ENCODE peak calls at places on chromosome 4, in nine cellular contexts. O, M, T, N, U, A, E, K and Z are unnamed samples.

GRCh38 chr4:89898304-89898716 is 3.7 kb downstream of the MMRN1 start:
- DNase-seq in O (no peak), M (no peak), T (peak; percentile 23), N (no peak), U (no peak), A (no peak), E (no peak), K (no peak), Z (no peak)

GRCh38 chr4:5639556-5639955 is 68.8 kb downstream of the EVC2 start:
- DNase-seq in O (no peak), M (no peak), T (no peak), N (no peak), U (no peak), A (no peak), E (no peak), K (no peak), Z (no peak)

GRCh38 chr4:118948545-118949144 is 60.0 kb downstream of the SYNPO2 start:
- DNase-seq in O (no peak), M (no peak), T (no peak), N (no peak), U (no peak), A (no peak), E (no peak), K (no peak), Z (no peak)

GRCh38 chr4:45442466-45442865 is 681.4 kb downstream of the GABRG1 start:
- DNase-seq in O (peak; percentile 33), M (peak; percentile 46), T (no peak), N (no peak), U (no peak), A (no peak), E (no peak), K (no peak), Z (no peak)

GRCh38 chr4:40526741-40527140 is 102.9 kb downstream of the RBM47 start:
- DNase-seq in O (no peak), M (no peak), T (no peak), N (no peak), U (no peak), A (no peak), E (no peak), K (no peak), Z (no peak)

GRCh38 chr4:829761-830655 is 4.1 kb upstream of the CPLX1 start:
- DNase-seq in O (no peak), M (no peak), T (no peak), N (no peak), U (no peak), A (peak; percentile 41), E (no peak), K (peak; percentile 50), Z (no peak)

GRCh38 chr4:82754546-82755165 is 43.9 kb downstream of the SCD5 start:
- DNase-seq in O (no peak), M (no peak), T (no peak), N (no peak), U (no peak), A (no peak), E (no peak), K (no peak), Z (no peak)

GRCh38 chr4:185912779-185913178 is 100.8 kb upstream of the SORBS2 start:
- DNase-seq in O (no peak), M (peak; percentile 51), T (no peak), N (no peak), U (no peak), A (no peak), E (no peak), K (no peak), Z (no peak)

GRCh38 chr4:33940281-33940680 is 2304.0 kb downstream of the ARAP2 start:
- DNase-seq in O (peak; percentile 60), M (no peak), T (no peak), N (no peak), U (no peak), A (no peak), E (no peak), K (no peak), Z (no peak)

GRCh38 chr4:76758290-76758882 is 139.6 kb downstream of the SOWAHB start:
- DNase-seq in O (peak; percentile 90), M (peak; percentile 70), T (no peak), N (no peak), U (no peak), A (no peak), E (peak; percentile 46), K (no peak), Z (no peak)

GRCh38 chr4:143286733-143287570 is 49.7 kb upstream of the GAB1 start:
- DNase-seq in O (peak; percentile 51), M (peak; percentile 17), T (no peak), N (no peak), U (no peak), A (no peak), E (no peak), K (no peak), Z (no peak)

GRCh38 chr4:64158648-64159326 is 250.5 kb downstream of the TECRL start:
- DNase-seq in O (peak; percentile 68), M (peak; percentile 90), T (peak; percentile 30), N (peak; percentile 38), U (no peak), A (peak; percentile 36), E (peak; percentile 84), K (no peak), Z (no peak)

GRCh38 chr4:93317571-93317970 is 511.0 kb upstream of the ATOH1 start:
- DNase-seq in O (no peak), M (peak; percentile 70), T (no peak), N (no peak), U (no peak), A (no peak), E (no peak), K (no peak), Z (no peak)

GRCh38 chr4:35124116-35124515 is 1120.2 kb downstream of the ARAP2 start:
- DNase-seq in O (no peak), M (no peak), T (no peak), N (no peak), U (no peak), A (no peak), E (no peak), K (no peak), Z (no peak)

DNA sequence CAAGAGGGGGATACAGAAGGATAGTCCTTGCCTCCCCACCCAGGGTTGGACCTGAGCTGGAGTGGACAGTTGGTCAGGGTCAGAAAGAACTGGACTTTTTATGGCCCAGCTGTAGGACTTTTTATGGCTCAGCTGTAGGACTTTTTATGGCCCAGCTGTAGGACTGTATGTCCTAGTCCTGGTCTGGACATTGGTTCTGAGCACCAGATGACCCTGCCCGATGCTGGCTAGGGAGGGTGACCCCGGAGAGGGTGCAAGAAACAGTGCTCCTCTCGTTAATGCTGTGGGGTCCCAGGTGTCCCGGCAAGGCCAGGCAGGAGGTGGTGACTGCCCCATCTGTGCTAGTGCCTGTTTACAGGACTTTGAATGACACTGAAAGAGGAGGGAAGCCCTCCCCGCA is 2.0 kb upstream of the LETM1 start:
- DNase-seq in O (no peak), M (no peak), T (no peak), N (no peak), U (no peak), A (no peak), E (no peak), K (no peak), Z (no peak)
- H3K4me1 ChIP-seq in O (peaks cover 5% of the 10 kb centered on the region), M (peaks cover 9% of the 10 kb centered on the region), T (peaks cover 32% of the 10 kb centered on the region), N (peaks cover 6% of the 10 kb centered on the region), U (peaks cover 5% of the 10 kb centered on the region), A (no peaks in the 10 kb centered on the region), E (no peaks in the 10 kb centered on the region), K (peaks cover 25% of the 10 kb centered on the region), Z (peaks cover 37% of the 10 kb centered on the region)

GRCh38 chr4:110824344-110824743 is 201.5 kb upstream of the PITX2 start:
- DNase-seq in O (no peak), M (no peak), T (no peak), N (no peak), U (no peak), A (no peak), E (no peak), K (no peak), Z (no peak)
- H3K4me1 ChIP-seq in O (peaks cover 7% of the 10 kb centered on the region), M (no peaks in the 10 kb centered on the region), T (no peaks in the 10 kb centered on the region), N (no peaks in the 10 kb centered on the region), U (no peaks in the 10 kb centered on the region), A (no peaks in the 10 kb centered on the region), E (no peaks in the 10 kb centered on the region), K (peaks cover 3% of the 10 kb centered on the region), Z (no peaks in the 10 kb centered on the region)

GRCh38 chr4:177127658-177128057 is 182.0 kb upstream of the NEIL3 start:
- DNase-seq in O (no peak), M (peak; percentile 38), T (no peak), N (no peak), U (no peak), A (no peak), E (no peak), K (no peak), Z (no peak)

GRCh38 chr4:177124436-177124835 is 185.2 kb upstream of the NEIL3 start:
- DNase-seq in O (no peak), M (no peak), T (no peak), N (no peak), U (no peak), A (no peak), E (no peak), K (no peak), Z (no peak)

GRCh38 chr4:177125656-177126055 is 184.0 kb upstream of the NEIL3 start:
- DNase-seq in O (peak; percentile 8), M (no peak), T (no peak), N (no peak), U (no peak), A (no peak), E (no peak), K (no peak), Z (no peak)

GRCh38 chr4:177131736-177132135 is 177.9 kb upstream of the NEIL3 start:
- DNase-seq in O (no peak), M (no peak), T (no peak), N (no peak), U (no peak), A (no peak), E (no peak), K (no peak), Z (no peak)

DNA sequence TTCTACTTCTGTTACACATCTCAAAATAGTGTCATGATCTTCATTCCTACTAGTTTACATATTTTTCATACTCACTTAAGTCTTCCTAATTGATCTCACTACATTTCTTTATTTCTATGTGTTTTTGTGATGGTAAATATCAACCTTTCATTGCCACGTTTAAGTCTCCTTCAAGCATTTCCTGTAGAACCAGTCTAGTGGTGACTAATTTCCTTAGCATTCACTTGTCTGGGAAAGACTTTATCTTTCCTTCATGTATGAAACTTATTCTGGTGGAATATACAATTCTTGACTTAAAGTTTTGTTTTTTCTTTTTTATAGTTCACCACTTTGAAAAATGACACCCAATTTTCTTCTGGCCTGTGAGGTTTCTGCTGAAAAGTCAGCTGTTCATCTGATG is 181.4 kb upstream of the NEIL3 start:
- DNase-seq in O (peak; percentile 57), M (peak; percentile 90), T (no peak), N (no peak), U (no peak), A (no peak), E (no peak), K (no peak), Z (no peak)
- H3K4me1 ChIP-seq in O (no peaks in the 10 kb centered on the region), M (peaks cover 18% of the 10 kb centered on the region), T (no peaks in the 10 kb centered on the region), N (no peaks in the 10 kb centered on the region), U (no peaks in the 10 kb centered on the region), A (no peaks in the 10 kb centered on the region), E (no peaks in the 10 kb centered on the region), K (no peaks in the 10 kb centered on the region), Z (no peaks in the 10 kb centered on the region)

DNA sequence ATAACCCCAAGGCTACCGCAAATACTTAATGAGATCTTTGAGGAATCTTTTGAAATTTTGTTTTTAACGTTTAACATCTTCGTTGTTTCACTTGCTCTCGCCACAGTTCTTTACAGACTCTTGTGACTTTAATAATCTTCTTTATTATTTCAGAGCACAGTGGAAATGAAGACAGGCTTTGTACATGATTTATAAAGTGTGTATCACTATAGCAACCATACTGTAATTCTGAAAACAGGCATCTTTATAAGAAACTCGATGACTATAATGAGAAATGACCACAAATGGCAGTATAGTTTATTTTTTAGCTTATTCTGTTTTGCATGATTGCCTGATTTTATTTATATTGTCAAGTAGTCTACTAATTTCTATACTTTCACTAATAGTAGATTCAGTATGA is 224.4 kb upstream of the GALNTL6 start:
- DNase-seq in O (no peak), M (no peak), T (no peak), N (no peak), U (no peak), A (no peak), E (no peak), K (no peak), Z (no peak)
- H3K4me1 ChIP-seq in O (no peaks in the 10 kb centered on the region), M (no peaks in the 10 kb centered on the region), T (no peaks in the 10 kb centered on the region), N (no peaks in the 10 kb centered on the region), U (no peaks in the 10 kb centered on the region), A (no peaks in the 10 kb centered on the region), E (no peaks in the 10 kb centered on the region), K (no peaks in the 10 kb centered on the region), Z (no peaks in the 10 kb centered on the region)